ENCODE peak calls at places on chromosomes 2 and 18, in six cellular contexts. One of them, this sample, is unnamed.

GRCh38 chr2:171889333-171889732 is 4.7 kb downstream of the SLC25A12 start:
- DNase-seq in endothelial cell of umbilical vein: no peak
- DNase-seq in GM12878: no peak
- DNase-seq in A549: no peak
- DNase-seq in K562: no peak
- DNase-seq in HepG2: no peak
- DNase-seq in this sample: no peak

GRCh38 chr2:200702646-200703118 is 109.0 kb upstream of the BZW1 start:
- DNase-seq in GM12878: no peak
- DNase-seq in K562: no peak
- DNase-seq in HepG2: peak
- DNase-seq in A549: no peak
- DNase-seq in endothelial cell of umbilical vein: no peak
- DNase-seq in this sample: no peak

GRCh38 chr2:66962625-66963207 is 434.4 kb upstream of the ETAA1 start:
- DNase-seq in HepG2: no peak
- DNase-seq in endothelial cell of umbilical vein: no peak
- DNase-seq in GM12878: no peak
- DNase-seq in K562: no peak
- DNase-seq in A549: no peak
- DNase-seq in this sample: no peak

GRCh38 chr18:41371718-41372117 is 583.3 kb upstream of the PIK3C3 start:
- DNase-seq in endothelial cell of umbilical vein: no peak
- DNase-seq in GM12878: no peak
- DNase-seq in K562: no peak
- DNase-seq in HepG2: no peak
- DNase-seq in A549: no peak
- DNase-seq in this sample: no peak

GRCh38 chr2:54531558-54531957 is 75.4 kb downstream of the SPTBN1 start:
- DNase-seq in HepG2: no peak
- DNase-seq in GM12878: no peak
- DNase-seq in A549: peak
- DNase-seq in endothelial cell of umbilical vein: peak
- DNase-seq in K562: no peak
- DNase-seq in this sample: no peak

GRCh38 chr18:35728676-35729075 is 147.1 kb downstream of the GALNT1 start:
- DNase-seq in K562: no peak
- DNase-seq in GM12878: no peak
- DNase-seq in A549: no peak
- DNase-seq in HepG2: no peak
- DNase-seq in endothelial cell of umbilical vein: peak
- DNase-seq in this sample: no peak

GRCh38 chr2:104033399-104033798 is 820.5 kb upstream of the POU3F3 start:
- DNase-seq in A549: peak
- DNase-seq in GM12878: no peak
- DNase-seq in K562: no peak
- DNase-seq in HepG2: no peak
- DNase-seq in endothelial cell of umbilical vein: no peak
- DNase-seq in this sample: peak

GRCh38 chr2:127884436-127884835 is 1.3 kb downstream of the AMMECR1L start:
- DNase-seq in GM12878: no peak
- DNase-seq in K562: no peak
- DNase-seq in A549: no peak
- DNase-seq in HepG2: no peak
- DNase-seq in endothelial cell of umbilical vein: peak
- DNase-seq in this sample: no peak

GRCh38 chr2:38376346-38376682 is 759 bp downstream of the ATL2 start:
- DNase-seq in endothelial cell of umbilical vein: no peak
- DNase-seq in GM12878: peak
- DNase-seq in K562: peak
- DNase-seq in A549: peak
- DNase-seq in HepG2: peak
- DNase-seq in this sample: peak

GRCh38 chr2:102235042-102235473 is 48.2 kb downstream of the IL1RL2 start:
- DNase-seq in A549: peak
- DNase-seq in endothelial cell of umbilical vein: peak
- DNase-seq in K562: no peak
- DNase-seq in GM12878: no peak
- DNase-seq in HepG2: peak
- DNase-seq in this sample: peak

GRCh38 chr2:223696719-223697118 is 94.6 kb upstream of the SCG2 start:
- DNase-seq in HepG2: peak
- DNase-seq in GM12878: no peak
- DNase-seq in A549: peak
- DNase-seq in endothelial cell of umbilical vein: peak
- DNase-seq in K562: no peak
- DNase-seq in this sample: no peak
- TF ChIP-seq MYC in HepG2: no peak
- TF ChIP-seq MYC in GM12878: no peak
- TF ChIP-seq MYC in A549: no peak
- TF ChIP-seq MYC in endothelial cell of umbilical vein: no peak
- TF ChIP-seq MYC in K562: no peak
- TF ChIP-seq MYC in this sample: no peak

GRCh38 chr2:20916604-20917286 is 93.8 kb upstream of the LDAH start:
- DNase-seq in A549: peak
- DNase-seq in endothelial cell of umbilical vein: peak
- DNase-seq in GM12878: no peak
- DNase-seq in K562: no peak
- DNase-seq in HepG2: peak
- DNase-seq in this sample: no peak
- TF ChIP-seq MYC in A549: no peak
- TF ChIP-seq MYC in endothelial cell of umbilical vein: no peak
- TF ChIP-seq MYC in GM12878: no peak
- TF ChIP-seq MYC in K562: no peak
- TF ChIP-seq MYC in HepG2: no peak
- TF ChIP-seq MYC in this sample: no peak

GRCh38 chr2:65130440-65131175 is 702 bp upstream of the RAB1A start:
- DNase-seq in K562: no peak
- DNase-seq in endothelial cell of umbilical vein: no peak
- DNase-seq in HepG2: no peak
- DNase-seq in A549: no peak
- DNase-seq in GM12878: peak
- DNase-seq in this sample: no peak
- TF ChIP-seq MYC in K562: no peak
- TF ChIP-seq MYC in endothelial cell of umbilical vein: no peak
- TF ChIP-seq MYC in HepG2: no peak
- TF ChIP-seq MYC in A549: no peak
- TF ChIP-seq MYC in GM12878: no peak
- TF ChIP-seq MYC in this sample: no peak

DNA sequence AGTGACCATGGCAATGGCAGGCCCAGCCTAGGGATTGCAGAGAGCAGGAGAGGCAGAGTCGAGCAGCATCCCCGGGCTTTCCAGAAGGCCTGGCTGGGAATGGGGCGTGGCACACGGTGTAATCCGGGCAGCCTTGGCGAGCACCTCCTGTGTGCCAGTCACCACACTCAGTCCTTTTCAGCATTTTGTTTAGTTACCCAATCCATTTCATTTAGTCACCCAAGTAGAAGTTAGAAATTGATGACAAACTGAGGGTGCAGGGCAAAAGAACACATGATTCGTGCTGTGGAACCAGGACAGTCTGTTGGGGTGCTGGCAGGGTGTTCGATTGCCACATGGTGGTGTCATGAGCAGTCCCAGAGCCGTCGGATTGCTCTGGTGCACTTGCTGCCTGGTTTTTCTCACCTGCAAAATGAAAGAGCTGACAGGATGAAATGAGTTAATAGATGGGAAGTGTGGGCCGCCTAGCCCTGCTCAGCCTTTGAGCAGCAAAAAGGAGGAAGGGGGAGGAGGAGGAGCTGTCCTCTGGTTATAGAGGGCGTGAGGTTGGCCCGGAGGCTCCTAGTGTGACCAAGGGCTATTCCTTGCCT is 299.4 kb downstream of the AGAP1 start:
- DNase-seq in A549: peak
- DNase-seq in K562: no peak
- DNase-seq in endothelial cell of umbilical vein: peak
- DNase-seq in GM12878: no peak
- DNase-seq in HepG2: peak
- DNase-seq in this sample: peak
- TF ChIP-seq MYC in A549: no peak
- TF ChIP-seq MYC in K562: no peak
- TF ChIP-seq MYC in endothelial cell of umbilical vein: no peak
- TF ChIP-seq MYC in GM12878: no peak
- TF ChIP-seq MYC in HepG2: no peak
- TF ChIP-seq MYC in this sample: no peak

GRCh38 chr18:75502286-75502685 is 74.8 kb upstream of the SMIM21 start:
- DNase-seq in HepG2: no peak
- DNase-seq in K562: no peak
- DNase-seq in A549: no peak
- DNase-seq in GM12878: no peak
- DNase-seq in endothelial cell of umbilical vein: no peak
- DNase-seq in this sample: no peak
- TF ChIP-seq MYC in HepG2: no peak
- TF ChIP-seq MYC in K562: no peak
- TF ChIP-seq MYC in A549: no peak
- TF ChIP-seq MYC in GM12878: no peak
- TF ChIP-seq MYC in endothelial cell of umbilical vein: no peak
- TF ChIP-seq MYC in this sample: no peak

GRCh38 chr2:119678021-119678656 is 862 bp upstream of the TMEM177 start:
- DNase-seq in K562: no peak
- DNase-seq in HepG2: peak
- DNase-seq in GM12878: no peak
- DNase-seq in A549: no peak
- DNase-seq in endothelial cell of umbilical vein: no peak
- DNase-seq in this sample: no peak
- TF ChIP-seq MYC in K562: no peak
- TF ChIP-seq MYC in HepG2: peak
- TF ChIP-seq MYC in GM12878: no peak
- TF ChIP-seq MYC in A549: no peak
- TF ChIP-seq MYC in endothelial cell of umbilical vein: no peak
- TF ChIP-seq MYC in this sample: no peak

GRCh38 chr2:46385786-46386577 is 88.8 kb downstream of the EPAS1 start:
- DNase-seq in K562: no peak
- DNase-seq in endothelial cell of umbilical vein: no peak
- DNase-seq in GM12878: no peak
- DNase-seq in HepG2: no peak
- DNase-seq in A549: peak
- DNase-seq in this sample: peak
- TF ChIP-seq MYC in K562: no peak
- TF ChIP-seq MYC in endothelial cell of umbilical vein: no peak
- TF ChIP-seq MYC in GM12878: no peak
- TF ChIP-seq MYC in HepG2: no peak
- TF ChIP-seq MYC in A549: no peak
- TF ChIP-seq MYC in this sample: no peak

DNA sequence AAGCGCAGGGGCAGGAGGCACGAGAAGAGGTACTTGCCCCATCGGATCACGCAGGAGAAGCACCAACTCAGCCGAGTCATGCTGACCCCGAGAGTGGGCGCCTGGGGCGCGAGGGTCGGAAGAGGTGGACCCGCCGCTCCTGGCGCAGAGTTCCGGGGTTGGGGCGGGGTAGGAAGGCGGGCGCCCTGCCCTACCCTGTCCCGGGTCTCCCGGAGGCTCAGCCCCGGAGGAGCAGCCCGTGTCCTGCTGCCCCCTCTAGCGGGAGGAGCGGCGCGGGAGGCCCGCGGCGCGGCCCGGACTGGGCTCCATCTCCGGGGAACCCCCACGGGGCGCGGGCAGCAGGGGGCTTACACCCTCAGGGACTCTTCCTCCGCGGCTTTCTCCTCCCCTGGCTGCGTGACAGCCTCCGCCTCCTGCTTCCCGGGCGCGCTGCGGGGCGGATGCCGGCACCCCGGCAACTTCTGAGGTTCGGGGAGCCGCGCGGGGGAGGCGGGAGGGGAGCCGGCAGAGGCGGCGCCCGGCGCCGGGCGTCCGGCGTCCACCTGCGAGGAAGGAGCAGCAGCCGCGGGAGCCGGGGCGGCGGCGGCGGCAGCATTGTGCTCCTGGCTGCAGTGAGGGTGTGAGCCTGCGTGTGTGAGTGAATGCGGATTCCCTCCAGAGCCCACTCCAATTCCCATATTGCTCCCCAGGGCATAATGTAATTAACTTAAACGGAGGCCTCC is 7.5 kb upstream of the TNS1 start:
- DNase-seq in GM12878: no peak
- DNase-seq in K562: peak
- DNase-seq in endothelial cell of umbilical vein: peak
- DNase-seq in HepG2: no peak
- DNase-seq in A549: peak
- DNase-seq in this sample: peak
- TF ChIP-seq MYC in GM12878: no peak
- TF ChIP-seq MYC in K562: no peak
- TF ChIP-seq MYC in endothelial cell of umbilical vein: no peak
- TF ChIP-seq MYC in HepG2: no peak
- TF ChIP-seq MYC in A549: no peak
- TF ChIP-seq MYC in this sample: no peak

DNA sequence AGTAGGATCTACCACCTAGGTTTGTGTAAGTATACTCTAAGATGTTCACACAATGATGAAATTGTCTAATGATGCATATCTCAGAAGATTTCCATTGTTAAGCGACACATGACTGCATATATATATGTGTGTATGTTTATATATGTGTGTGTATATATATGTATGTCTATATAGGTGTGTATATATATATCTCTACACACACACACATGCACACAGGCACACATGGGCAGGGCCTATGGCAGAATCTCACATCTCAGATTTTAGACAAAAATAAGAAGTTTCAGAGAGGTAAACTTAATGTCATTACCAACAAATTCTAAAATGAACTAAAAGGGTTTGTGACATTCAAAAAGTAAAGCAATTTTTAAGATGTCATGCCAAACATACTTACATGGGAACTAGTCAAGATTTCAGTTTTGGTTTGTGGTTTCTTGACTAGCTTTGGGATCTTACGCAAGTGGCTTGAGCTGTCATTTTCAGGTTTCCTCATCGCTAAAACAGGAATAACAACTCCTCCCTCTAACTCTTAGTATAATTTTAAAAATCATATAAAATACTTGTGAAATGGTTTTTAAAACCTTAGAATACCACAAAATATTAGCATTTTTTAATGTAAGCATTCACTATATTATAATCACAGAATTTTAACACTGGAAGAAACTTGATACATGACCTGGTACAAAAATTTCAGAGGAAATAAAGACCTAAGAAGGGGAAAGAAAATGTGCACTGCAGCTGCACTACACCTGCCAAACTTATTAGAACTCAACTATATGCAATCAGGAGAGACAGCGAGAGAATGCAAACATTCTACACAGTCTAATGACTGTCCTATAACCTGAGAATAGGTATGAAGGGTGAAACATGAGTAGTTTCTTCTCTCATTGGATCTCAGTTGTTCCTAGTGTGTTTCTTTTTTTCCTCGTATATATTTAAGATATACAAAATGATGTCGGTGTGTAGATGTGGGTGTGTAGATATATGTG is 75.7 kb downstream of the TTC21B start:
- DNase-seq in HepG2: no peak
- DNase-seq in endothelial cell of umbilical vein: no peak
- DNase-seq in GM12878: peak
- DNase-seq in A549: no peak
- DNase-seq in K562: no peak
- DNase-seq in this sample: peak
- TF ChIP-seq MYC in HepG2: no peak
- TF ChIP-seq MYC in endothelial cell of umbilical vein: no peak
- TF ChIP-seq MYC in GM12878: no peak
- TF ChIP-seq MYC in A549: no peak
- TF ChIP-seq MYC in K562: no peak
- TF ChIP-seq MYC in this sample: no peak